ENCODE peak calls at places on chromosomes 12 and 14, in six cellular contexts. N is H1, R is K562, X is GM12878, F is GM23338, Z is WTC11. M is an unnamed sample.

GRCh38 chr12:16076553-16076952 is 165.4 kb downstream of the DERA start:
- DNase-seq in N (no peak), R (no peak), X (no peak), F (peak), Z (no peak), M (peak)

GRCh38 chr12:11568762-11569478 is 80.6 kb upstream of the ETV6 start:
- DNase-seq in N (no peak), R (no peak), X (peak), F (no peak), Z (no peak), M (no peak)

GRCh38 chr14:20460458-20461229 is 590 bp downstream of the PIP4P1 start:
- DNase-seq in N (peak), R (peak), X (peak), F (peak), Z (peak), M (no peak)

GRCh38 chr14:30058401-30058800 is 130.8 kb upstream of the PRKD1 start:
- DNase-seq in N (no peak), R (no peak), X (no peak), F (no peak), Z (no peak), M (no peak)

GRCh38 chr12:50842637-50843493 is at the start of gene TMPRSS12:
- DNase-seq in N (peak), R (no peak), X (no peak), F (peak), Z (peak), M (no peak)

GRCh38 chr12:54701940-54702592 is 53.9 kb upstream of the DCD start:
- DNase-seq in N (no peak), R (peak), X (no peak), F (peak), Z (no peak), M (peak)

GRCh38 chr12:51970904-51971646 is 19.6 kb downstream of the ACVR1B start:
- DNase-seq in N (peak), R (peak), X (peak), F (peak), Z (peak), M (peak)

GRCh38 chr14:37406095-37406494 is 189.0 kb downstream of the FOXA1 start:
- DNase-seq in N (no peak), R (no peak), X (no peak), F (no peak), Z (no peak), M (no peak)

GRCh38 chr12:113425960-113426453 is 3.8 kb downstream of the SDSL start:
- DNase-seq in N (peak), R (no peak), X (peak), F (peak), Z (peak), M (no peak)

GRCh38 chr12:93572712-93573551 is 457 bp downstream of the SOCS2 start:
- DNase-seq in N (peak), R (no peak), X (no peak), F (peak), Z (peak), M (no peak)

GRCh38 chr12:51482808-51483532 is 58.3 kb downstream of the SLC4A8 start:
- DNase-seq in N (no peak), R (no peak), X (no peak), F (no peak), Z (no peak), M (no peak)

GRCh38 chr12:60830381-60830780 is 1234.6 kb downstream of the SLC16A7 start:
- DNase-seq in N (no peak), R (no peak), X (no peak), F (no peak), Z (no peak), M (no peak)

GRCh38 chr14:79279645-79280399 is 931.5 kb downstream of the DIO2 start:
- DNase-seq in N (no peak), R (no peak), X (no peak), F (peak), Z (peak), M (no peak)

GRCh38 chr12:126784328-126784921 is 1482.5 kb upstream of the TMEM132C start:
- DNase-seq in N (peak), R (peak), X (no peak), F (peak), Z (peak), M (peak)

GRCh38 chr12:92080390-92081285 is 65.0 kb downstream of the BTG1 start:
- DNase-seq in N (no peak), R (no peak), X (no peak), F (no peak), Z (no peak), M (no peak)

GRCh38 chr12:64995831-64996230 is 125.3 kb downstream of the WIF1 start:
- DNase-seq in N (no peak), R (no peak), X (no peak), F (no peak), Z (no peak), M (no peak)

GRCh38 chr14:71588028-71588427 is 344.2 kb upstream of the RGS6 start:
- DNase-seq in N (no peak), R (no peak), X (no peak), F (no peak), Z (no peak), M (no peak)

GRCh38 chr14:103488960-103489359 is 33.7 kb downstream of the CKB start:
- DNase-seq in N (no peak), R (no peak), X (no peak), F (no peak), Z (no peak), M (no peak)

GRCh38 chr12:49231881-49232650 is 32.8 kb upstream of the TUBA1C start:
- DNase-seq in N (no peak), R (no peak), X (no peak), F (no peak), Z (no peak), M (no peak)

GRCh38 chr12:4119157-4119761 is 154.3 kb upstream of the CCND2 start:
- DNase-seq in N (peak), R (no peak), X (peak), F (no peak), Z (no peak), M (no peak)
- TF ChIP-seq CREB1 in N (no peak), R (no peak), X (peak), F (no peak), Z (no peak), M (no peak)

GRCh38 chr12:28034271-28034670 is 61.7 kb upstream of the PTHLH start:
- DNase-seq in N (no peak), R (no peak), X (no peak), F (no peak), Z (no peak), M (no peak)

GRCh38 chr12:28033538-28033915 is 61.0 kb upstream of the PTHLH start:
- DNase-seq in N (no peak), R (no peak), X (no peak), F (no peak), Z (no peak), M (no peak)

GRCh38 chr12:28027947-28028724 is 55.6 kb upstream of the PTHLH start:
- DNase-seq in N (no peak), R (no peak), X (no peak), F (no peak), Z (no peak), M (no peak)

GRCh38 chr12:28035483-28035882 is 63.0 kb upstream of the PTHLH start:
- DNase-seq in N (no peak), R (peak), X (no peak), F (no peak), Z (no peak), M (no peak)

DNA sequence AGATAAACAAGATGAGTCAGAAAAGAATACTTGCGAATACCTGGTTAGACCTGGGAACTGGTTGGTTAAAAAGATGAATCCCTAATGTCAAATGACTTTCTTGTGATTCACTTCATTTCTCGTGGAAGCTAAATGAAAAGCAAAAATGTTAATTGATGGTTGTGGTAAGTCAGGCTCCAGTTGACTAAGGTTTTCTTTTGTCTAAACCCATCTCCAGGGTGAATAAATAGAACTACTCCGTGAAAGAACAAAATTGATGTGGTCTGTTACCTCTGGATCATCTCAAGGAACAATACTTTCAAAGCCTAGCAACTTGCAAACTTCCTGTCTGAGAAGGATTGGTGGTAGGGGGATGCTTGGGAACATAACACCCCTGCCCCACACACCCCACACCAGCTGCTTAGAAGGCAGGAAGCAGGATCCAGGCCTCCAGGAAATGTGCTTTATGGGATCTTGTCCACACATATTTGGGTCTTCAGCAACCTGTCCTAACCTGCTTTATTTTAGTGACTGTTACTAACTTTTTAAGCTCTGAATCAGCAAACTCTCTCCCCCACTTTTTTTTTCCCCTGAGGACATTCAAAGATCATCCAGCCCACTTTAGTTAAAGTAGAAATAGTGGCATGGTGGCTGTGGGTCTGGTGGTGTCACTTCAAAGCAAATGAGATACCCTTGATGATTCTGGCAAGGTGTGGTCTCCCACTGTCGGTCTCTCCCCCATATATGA is 60.4 kb upstream of the PTHLH start:
- DNase-seq in N (no peak), R (no peak), X (no peak), F (no peak), Z (no peak), M (no peak)
- TF ChIP-seq CREB1 in N (no peak), R (no peak), X (no peak), F (no peak), Z (no peak), M (no peak)

DNA sequence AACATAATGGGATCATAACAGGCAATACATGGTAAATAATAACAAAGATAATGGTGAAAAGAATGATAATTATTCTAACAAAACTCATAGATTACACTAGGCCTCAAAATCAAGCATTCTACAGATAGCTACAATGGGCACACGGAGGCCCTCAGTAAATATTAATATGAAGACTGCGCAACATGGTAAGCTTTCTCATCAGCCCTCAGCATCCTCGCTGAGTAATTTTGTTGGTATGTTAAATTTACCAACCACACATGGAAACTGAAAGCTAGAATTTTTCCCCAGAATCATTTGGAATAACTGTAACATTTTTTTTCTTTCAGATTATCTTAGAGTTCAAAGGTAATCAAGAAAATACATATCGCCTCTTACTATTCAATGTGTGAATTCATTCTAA is 74.2 kb upstream of the PYGL start:
- DNase-seq in N (no peak), R (no peak), X (no peak), F (no peak), Z (no peak), M (no peak)
- TF ChIP-seq CREB1 in N (no peak), R (no peak), X (no peak), F (no peak), Z (no peak), M (no peak)

DNA sequence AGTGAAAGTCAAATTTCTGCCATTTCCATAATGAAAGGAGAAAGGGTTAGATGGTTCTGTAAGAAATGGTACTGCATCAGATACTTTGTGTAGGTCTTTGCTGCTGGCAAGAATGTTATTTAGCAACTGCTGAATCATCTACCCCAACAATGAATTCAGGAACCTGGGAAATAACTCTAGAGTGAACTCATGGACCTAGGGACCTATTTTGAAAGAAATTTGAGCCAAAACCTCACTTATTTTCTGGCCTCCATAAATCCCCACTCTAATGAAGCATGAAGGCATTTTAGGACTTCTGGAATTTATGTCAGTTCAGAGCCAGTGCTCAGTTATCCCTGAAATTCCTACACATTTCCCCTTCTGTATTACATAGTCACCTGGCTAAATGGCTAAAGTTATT is 50.9 kb upstream of the CPNE8 start:
- DNase-seq in N (no peak), R (no peak), X (no peak), F (no peak), Z (no peak), M (no peak)
- TF ChIP-seq CREB1 in N (no peak), R (no peak), X (no peak), F (no peak), Z (no peak), M (no peak)

GRCh38 chr14:23406725-23407355 is 1.2 kb downstream of the MYH6 start:
- DNase-seq in N (no peak), R (no peak), X (no peak), F (no peak), Z (no peak), M (no peak)
- TF ChIP-seq CREB1 in N (no peak), R (no peak), X (no peak), F (no peak), Z (no peak), M (no peak)

GRCh38 chr12:108649668-108650067 is 16.0 kb upstream of the SELPLG start:
- DNase-seq in N (no peak), R (no peak), X (no peak), F (no peak), Z (no peak), M (no peak)
- TF ChIP-seq CREB1 in N (no peak), R (no peak), X (no peak), F (no peak), Z (no peak), M (no peak)

GRCh38 chr14:52272375-52272774 is 4.9 kb downstream of the PTGDR start:
- DNase-seq in N (peak), R (peak), X (no peak), F (peak), Z (peak), M (no peak)
- TF ChIP-seq CREB1 in N (no peak), R (no peak), X (no peak), F (no peak), Z (no peak), M (no peak)